ENCODE peak calls at places on chromosome 22, in four cellular contexts. T, R, C and D are unnamed samples. For H3K36me3 and H3K9me3, the result is how much of the 10 kb centered on the place peaks cover.

GRCh38 chr22:20243545-20244249 is 24.4 kb downstream of the RTN4R start:
- DNase-seq in T (peak), R (peak), C (peak), D (peak)

GRCh38 chr22:24500251-24500820 is 5.2 kb downstream of the UPB1 start:
- DNase-seq in C (no peak), R (no peak), T (no peak), D (peak)

GRCh38 chr22:47842119-47842518 is 1079.7 kb downstream of the TBC1D22A start:
- DNase-seq in R (no peak), C (peak), T (no peak), D (no peak)

GRCh38 chr22:23282089-23282501 is 101.8 kb downstream of the BCR start:
- DNase-seq in R (peak), T (peak), C (no peak), D (no peak)

GRCh38 chr22:37148742-37149665 is 712 bp downstream of the IL2RB start:
- DNase-seq in T (no peak), C (no peak), R (no peak), D (no peak)

GRCh38 chr22:48474881-48475280 is 1352.8 kb downstream of the BRD1 start:
- DNase-seq in R (no peak), C (no peak), T (no peak), D (no peak)

GRCh38 chr22:29470159-29470855 is 9.7 kb upstream of the NEFH start:
- DNase-seq in C (peak), T (peak), R (peak), D (peak)

GRCh38 chr22:36461665-36462474 is 19.6 kb downstream of the TXN2 start:
- DNase-seq in C (no peak), T (peak), R (peak), D (peak)

GRCh38 chr22:27621671-27622070 is 179.9 kb downstream of the MN1 start:
- DNase-seq in R (no peak), C (no peak), T (no peak), D (no peak)

GRCh38 chr22:31103899-31104694 is 3.3 kb downstream of the SELENOM start:
- DNase-seq in C (no peak), T (no peak), R (no peak), D (no peak)

GRCh38 chr22:50738649-50739227 is 734 bp downstream of the ACR start:
- DNase-seq in R (no peak), T (no peak), C (no peak), D (no peak)

GRCh38 chr22:31289335-31289734 is 3.0 kb downstream of the PIK3IP1 start:
- DNase-seq in C (peak), T (no peak), R (no peak), D (no peak)

GRCh38 chr22:38755155-38755910 is 465 bp downstream of the SUN2 start:
- DNase-seq in C (peak), T (peak), R (peak), D (peak)

GRCh38 chr22:29780781-29781676 is 13.9 kb downstream of the UQCR10 start:
- DNase-seq in C (no peak), R (peak), T (peak), D (no peak)

GRCh38 chr22:39017596-39018365 is 3.1 kb upstream of the APOBEC3D start:
- DNase-seq in T (no peak), R (no peak), C (no peak), D (no peak)

GRCh38 chr22:27754888-27755480 is 46.6 kb downstream of the MN1 start:
- DNase-seq in C (no peak), R (no peak), T (no peak), D (no peak)

GRCh38 chr22:25711491-25711890 is 30.5 kb upstream of the MYO18B start:
- DNase-seq in T (no peak), C (no peak), R (no peak), D (no peak)
- H3K36me3 ChIP-seq in T (under half), C (under half), R (under half), D (under half)

GRCh38 chr22:10780281-10780680 is 4747.7 kb upstream of the OR11H1 start:
- DNase-seq in R (no peak), C (no peak), T (no peak), D (no peak)

GRCh38 chr22:10781571-10782403 is 4746.2 kb upstream of the OR11H1 start:
- DNase-seq in T (no peak), C (no peak), R (no peak), D (no peak)

DNA sequence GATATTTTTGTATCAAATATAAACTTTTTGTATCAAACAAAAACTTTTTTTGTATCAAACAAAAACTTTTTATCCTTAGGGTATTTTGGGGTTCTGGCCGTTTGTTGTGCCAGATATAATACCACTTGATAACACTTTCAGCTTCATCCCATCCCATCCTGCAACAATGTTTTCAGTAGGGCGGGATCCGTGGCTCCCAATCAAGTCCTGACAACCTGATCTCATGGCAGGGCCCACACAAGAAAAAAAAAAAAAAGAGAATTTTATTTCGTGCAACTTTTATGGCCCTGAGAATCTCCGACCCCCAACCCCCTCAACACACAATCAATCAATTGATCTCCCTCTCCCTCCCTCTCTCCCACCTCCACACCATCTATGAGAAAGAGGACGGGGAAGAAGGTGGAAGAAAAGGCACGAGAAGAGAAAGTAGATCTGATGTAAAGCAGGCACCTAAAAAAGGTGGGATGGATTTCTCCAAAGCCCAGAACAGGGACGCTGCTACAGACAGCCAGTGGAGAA is 4749.6 kb upstream of the OR11H1 start:
- DNase-seq in T (no peak), R (no peak), C (no peak), D (no peak)
- H3K9me3 ChIP-seq in T (under half), R (under half), C (under half), D (under half)

DNA sequence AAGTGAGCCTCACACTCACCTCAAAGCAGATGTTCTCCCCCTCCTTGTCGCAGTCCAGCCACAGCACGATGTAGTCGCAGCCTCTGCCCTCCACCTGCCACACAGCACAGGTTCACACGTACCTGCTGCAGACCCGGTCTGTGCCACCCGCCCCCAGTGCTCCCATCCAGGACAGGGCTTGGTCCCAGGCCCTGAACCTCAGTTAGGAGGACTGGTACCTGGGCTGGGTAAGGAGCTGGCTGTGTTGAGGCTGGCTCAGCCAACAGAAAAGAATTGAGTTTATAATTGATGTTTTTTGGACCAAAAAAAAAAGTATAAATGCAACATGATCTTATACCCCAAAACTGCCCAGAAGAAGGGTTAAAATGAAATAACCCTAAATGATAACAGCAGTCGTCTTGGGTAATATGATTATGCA is 10.7 kb downstream of the TOP3B start:
- DNase-seq in C (no peak), T (no peak), R (no peak), D (no peak)
- H3K36me3 ChIP-seq in C (half or more), T (half or more), R (half or more), D (under half)

GRCh38 chr22:11626422-11626773 is 3901.6 kb upstream of the OR11H1 start:
- DNase-seq in T (no peak), C (no peak), R (no peak), D (no peak)
- H3K9me3 ChIP-seq in T (under half), C (under half), R (half or more), D (under half)

DNA sequence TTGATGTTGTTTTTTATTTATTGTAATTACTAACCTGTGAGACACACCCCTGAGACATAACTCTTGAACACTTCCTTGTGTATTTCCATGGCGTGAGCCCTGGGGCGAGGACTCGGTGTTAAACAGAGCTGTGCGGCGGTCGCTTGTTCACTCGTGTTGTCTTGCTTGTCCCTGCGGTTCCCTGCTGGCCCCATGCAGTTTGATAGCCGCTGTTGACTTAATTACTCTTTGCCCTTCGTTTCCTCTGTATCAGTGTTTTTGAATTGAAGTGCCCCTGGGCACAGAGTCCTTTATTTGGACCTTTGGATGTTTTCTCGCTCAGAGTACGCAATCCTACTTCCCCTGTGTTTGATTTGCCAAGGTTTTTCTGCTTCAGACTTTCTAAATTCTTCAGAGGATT is 52.7 kb downstream of the TBC1D22A start:
- DNase-seq in R (no peak), T (no peak), C (no peak), D (no peak)
- H3K36me3 ChIP-seq in R (under half), T (under half), C (under half), D (under half)

GRCh38 chr22:49649166-49649565 is 178.5 kb downstream of the BRD1 start:
- DNase-seq in T (no peak), R (no peak), C (no peak), D (no peak)
- H3K9me3 ChIP-seq in T (under half), R (under half), C (under half), D (under half)